ENCODE peak calls at places on chromosomes 4 and X, in seven cellular contexts. Q is heart left ventricle, G is RWPE1, D is A673, M is BJ, A is astrocyte of the spinal cord, E is cardiac muscle cell. L is an unnamed sample.
A peak's percentile ranks its signal among the peaks of the same experiment; 100 is the strongest.

GRCh38 chr4:10639100-10639499 is 45.5 kb downstream of the CLNK start:
- DNase-seq in M (no peak), Q (no peak), E (no peak), A (no peak), D (no peak), G (no peak), L (no peak)

GRCh38 chr4:173821031-173821430 is 291.0 kb upstream of the HAND2 start:
- DNase-seq in G (no peak), Q (no peak), A (peak; percentile 40), M (peak; percentile 38), E (no peak), D (no peak), L (no peak)

GRCh38 chr4:110270492-110271197 is 72.2 kb upstream of the ELOVL6 start:
- DNase-seq in E (no peak), A (peak; percentile 71), Q (no peak), M (no peak), G (peak; percentile 18), D (no peak), L (no peak)

GRCh38 chr4:156884183-156884582 is 87.4 kb downstream of the PDGFC start:
- DNase-seq in G (peak; percentile 4), D (no peak), E (no peak), Q (no peak), A (no peak), M (no peak), L (no peak)

GRCh38 chrX:150869450-150869849 is 29.0 kb downstream of the CD99L2 start:
- DNase-seq in M (no peak), Q (peak; percentile 44), G (no peak), A (no peak), E (no peak), D (no peak), L (no peak)

GRCh38 chr4:11732155-11732554 is 303.5 kb upstream of the HS3ST1 start:
- DNase-seq in G (no peak), A (no peak), M (no peak), Q (no peak), D (no peak), E (no peak), L (no peak)

GRCh38 chrX:56309881-56310280 is 77.7 kb downstream of the KLF8 start:
- DNase-seq in D (no peak), E (no peak), M (no peak), Q (no peak), G (no peak), A (no peak), L (no peak)

GRCh38 chr4:52423967-52424366 is 235.1 kb downstream of the USP46 start:
- DNase-seq in M (no peak), G (no peak), E (no peak), Q (no peak), A (no peak), D (no peak), L (no peak)

GRCh38 chrX:139720136-139720535 is 12.2 kb upstream of the MCF2 start:
- DNase-seq in D (no peak), G (peak; percentile 0), M (no peak), E (peak; percentile 21), A (peak; percentile 23), Q (no peak), L (no peak)

GRCh38 chr4:135122457-135122856 is 920.9 kb upstream of the PABPC4L start:
- DNase-seq in G (no peak), Q (no peak), A (no peak), E (no peak), D (no peak), M (no peak), L (no peak)

GRCh38 chrX:38961936-38962335 is 160.7 kb downstream of the MID1IP1 start:
- DNase-seq in Q (no peak), M (no peak), A (no peak), E (no peak), G (no peak), D (no peak), L (no peak)

GRCh38 chrX:56800801-56801200 is 71.8 kb downstream of the NBDY start:
- DNase-seq in M (no peak), E (no peak), G (no peak), A (no peak), Q (no peak), D (peak; percentile 40), L (peak; percentile 75)

GRCh38 chr4:150582881-150583286 is 933 bp downstream of the MAB21L2 start:
- DNase-seq in A (peak; percentile 43), D (no peak), M (no peak), E (peak; percentile 47), G (no peak), Q (peak; percentile 19), L (no peak)

GRCh38 chrX:48976086-48976485 is 4.4 kb upstream of the KCND1 start:
- DNase-seq in A (no peak), Q (no peak), G (no peak), D (no peak), M (no peak), E (no peak), L (no peak)

GRCh38 chrX:68834371-68835103 is 5.7 kb downstream of the EFNB1 start:
- DNase-seq in E (no peak), D (no peak), G (no peak), M (no peak), Q (no peak), A (no peak), L (no peak)

GRCh38 chr4:121738780-121739547 is 26.0 kb downstream of the SMIM43 start:
- DNase-seq in D (no peak), E (no peak), Q (peak; percentile 59), A (peak; percentile 38), M (no peak), G (no peak), L (no peak)

GRCh38 chrX:132662844-132663243 is 174.0 kb upstream of the MBNL3 start:
- DNase-seq in Q (no peak), M (no peak), A (no peak), E (no peak), G (no peak), D (no peak), L (no peak)

GRCh38 chrX:40719218-40719617 is 16.1 kb downstream of the MED14 start:
- DNase-seq in M (no peak), A (peak; percentile 29), Q (no peak), E (no peak), G (peak; percentile 4), D (peak; percentile 1), L (no peak)

GRCh38 chrX:18146954-18147353 is 73.7 kb downstream of the BEND2 start:
- DNase-seq in Q (no peak), D (peak; percentile 32), G (peak; percentile 6), M (no peak), A (peak; percentile 2), E (peak; percentile 72), L (peak; percentile 36)

GRCh38 chr4:20422398-20422797 is 170.7 kb downstream of the SLIT2 start:
- DNase-seq in D (peak; percentile 70), M (no peak), Q (peak; percentile 22), E (peak; percentile 63), G (peak; percentile 9), A (peak; percentile 58), L (peak; percentile 54)
- TF ChIP-seq CTCF in D (peak; percentile 68), M (peak; percentile 52), Q (peak; percentile 15), E (peak; percentile 57), G (peak; percentile 45), A (peak; percentile 68), L (peak; percentile 69)

DNA sequence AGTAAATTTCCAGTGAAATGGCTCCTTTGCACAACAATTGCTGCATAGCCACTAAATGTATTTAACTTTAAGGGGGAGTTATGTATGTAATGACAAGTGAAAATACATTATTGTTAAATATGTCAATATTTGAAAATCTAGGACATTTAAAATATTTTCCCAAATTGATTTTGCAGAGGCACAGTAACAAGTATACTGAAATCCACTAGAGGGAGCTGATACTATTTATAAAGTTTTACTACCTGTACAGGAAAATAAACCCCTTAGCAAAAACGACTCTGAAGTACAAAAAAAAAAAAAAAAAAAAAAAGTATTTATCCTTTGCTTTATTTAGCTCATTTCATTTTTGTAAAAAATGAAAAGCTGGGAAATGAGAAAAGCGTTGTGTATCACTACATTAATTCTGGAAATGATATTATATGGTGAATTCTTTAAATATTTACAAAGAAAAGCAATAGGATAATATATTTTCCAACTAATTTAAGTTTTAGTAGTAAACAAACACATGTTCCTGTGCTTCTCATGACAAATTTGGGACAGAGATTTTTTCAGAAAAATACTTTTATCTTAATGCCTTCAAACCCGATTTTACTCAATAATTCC is 727.7 kb downstream of the DMD start:
- DNase-seq in G (peak; percentile 0), E (peak; percentile 57), A (no peak), Q (no peak), D (peak; percentile 9), M (no peak), L (no peak)
- TF ChIP-seq CTCF in G (no peak), E (no peak), A (peak; percentile 20), Q (no peak), D (peak; percentile 52), M (no peak), L (no peak)

GRCh38 chr4:176335421-176335820 is 15.7 kb downstream of the SPCS3 start:
- DNase-seq in Q (no peak), A (no peak), D (no peak), E (no peak), M (no peak), G (no peak), L (no peak)

GRCh38 chr4:176342384-176342783 is 22.6 kb downstream of the SPCS3 start:
- DNase-seq in E (no peak), Q (no peak), G (no peak), A (no peak), M (no peak), D (no peak), L (no peak)

GRCh38 chr4:176339936-176340761 is 20.4 kb downstream of the SPCS3 start:
- DNase-seq in A (peak; percentile 22), G (no peak), E (no peak), Q (no peak), M (no peak), D (no peak), L (no peak)

GRCh38 chr4:176343286-176343685 is 23.5 kb downstream of the SPCS3 start:
- DNase-seq in A (no peak), M (no peak), E (no peak), Q (no peak), D (no peak), G (no peak), L (no peak)

GRCh38 chr4:176340871-176341685 is 21.3 kb downstream of the SPCS3 start:
- DNase-seq in D (peak; percentile 61), G (peak; percentile 36), A (peak; percentile 69), Q (no peak), E (peak; percentile 52), M (no peak), L (no peak)
- TF ChIP-seq CTCF in D (peak; percentile 74), G (peak; percentile 63), A (peak; percentile 52), Q (peak; percentile 37), E (peak; percentile 68), M (peak; percentile 49), L (peak; percentile 71)

GRCh38 chr4:22439947-22440346 is 75.9 kb downstream of the ADGRA3 start:
- DNase-seq in E (no peak), G (no peak), M (no peak), Q (no peak), A (no peak), D (no peak), L (no peak)

GRCh38 chr4:22430626-22431025 is 85.2 kb downstream of the ADGRA3 start:
- DNase-seq in D (no peak), G (no peak), Q (no peak), M (no peak), A (no peak), E (no peak), L (no peak)

GRCh38 chr4:22435652-22436051 is 80.2 kb downstream of the ADGRA3 start:
- DNase-seq in E (no peak), Q (no peak), A (no peak), D (no peak), G (no peak), M (no peak), L (no peak)

DNA sequence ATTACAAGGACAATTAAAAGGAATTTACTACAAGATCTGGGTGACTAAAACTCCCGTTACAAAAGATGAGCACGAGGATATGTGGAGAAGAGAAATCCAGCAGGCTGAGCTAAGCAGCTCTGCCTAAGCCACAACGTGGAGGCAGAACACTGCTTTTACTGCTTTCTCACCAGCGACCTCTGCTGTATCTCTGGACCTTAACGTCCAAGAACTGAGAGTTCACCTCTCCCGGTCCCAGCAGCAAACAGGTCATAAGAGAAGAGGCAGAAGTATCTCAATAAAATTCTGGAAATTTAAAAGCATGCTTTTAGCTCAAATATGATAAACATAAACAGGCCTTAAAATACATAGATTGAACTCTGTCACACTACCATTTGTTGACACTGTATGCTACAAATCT is 81.0 kb downstream of the ADGRA3 start:
- DNase-seq in M (no peak), D (peak; percentile 29), G (peak; percentile 5), E (peak; percentile 76), Q (peak; percentile 39), A (peak; percentile 60), L (peak; percentile 32)
- TF ChIP-seq CTCF in M (peak; percentile 58), D (peak; percentile 37), G (no peak), E (peak; percentile 62), Q (no peak), A (peak; percentile 68), L (no peak)